ENCODE peak calls at places on chromosome 1, in four cellular contexts. One of them, this sample, is unnamed.

GRCh38 chr1:200379431-200379755 is 30.4 kb downstream of the ZNF281 start:
- DNase-seq in suprapubic skin: no peak
- DNase-seq in SHP77: no peak
- DNase-seq in EL: peak; percentile 97
- DNase-seq in this sample: no peak

GRCh38 chr1:231424950-231425805 is 3.1 kb upstream of the EGLN1 start:
- DNase-seq in suprapubic skin: no peak
- DNase-seq in SHP77: peak; percentile 32
- DNase-seq in EL: no peak
- DNase-seq in this sample: no peak

GRCh38 chr1:237386362-237387143 is 344.6 kb downstream of the RYR2 start:
- DNase-seq in suprapubic skin: no peak
- DNase-seq in SHP77: peak; percentile 7
- DNase-seq in EL: peak; percentile 16
- DNase-seq in this sample: no peak

GRCh38 chr1:101239095-101240040 is 2.5 kb downstream of the S1PR1 start:
- DNase-seq in suprapubic skin: no peak
- DNase-seq in SHP77: no peak
- DNase-seq in EL: no peak
- DNase-seq in this sample: no peak

GRCh38 chr1:182206628-182207239 is 145.2 kb upstream of the ZNF648 start:
- DNase-seq in suprapubic skin: peak; percentile 86
- DNase-seq in SHP77: no peak
- DNase-seq in EL: no peak
- DNase-seq in this sample: no peak

GRCh38 chr1:225460021-225460736 is 32.3 kb upstream of the LBR start:
- DNase-seq in suprapubic skin: peak; percentile 59
- DNase-seq in SHP77: no peak
- DNase-seq in EL: no peak
- DNase-seq in this sample: no peak

GRCh38 chr1:77994117-77994516 is 10.6 kb upstream of the DNAJB4 start:
- DNase-seq in suprapubic skin: no peak
- DNase-seq in SHP77: no peak
- DNase-seq in EL: no peak
- DNase-seq in this sample: no peak

GRCh38 chr1:89005286-89006151 is 13.1 kb upstream of the KYAT3 start:
- DNase-seq in suprapubic skin: no peak
- DNase-seq in SHP77: no peak
- DNase-seq in EL: no peak
- DNase-seq in this sample: no peak

GRCh38 chr1:110113551-110113950 is 1.3 kb downstream of the UBL4B start:
- DNase-seq in suprapubic skin: no peak
- DNase-seq in SHP77: no peak
- DNase-seq in EL: no peak
- DNase-seq in this sample: no peak

GRCh38 chr1:218374401-218374848 is 29.3 kb downstream of the TGFB2 start:
- DNase-seq in suprapubic skin: no peak
- DNase-seq in SHP77: no peak
- DNase-seq in EL: peak; percentile 60
- DNase-seq in this sample: no peak

GRCh38 chr1:5399771-5400170 is 592.5 kb downstream of the NPHP4 start:
- DNase-seq in suprapubic skin: no peak
- DNase-seq in SHP77: no peak
- DNase-seq in EL: no peak
- DNase-seq in this sample: no peak

GRCh38 chr1:64511054-64511453 is 41.1 kb downstream of the CACHD1 start:
- DNase-seq in suprapubic skin: no peak
- DNase-seq in SHP77: no peak
- DNase-seq in EL: no peak
- DNase-seq in this sample: no peak

GRCh38 chr1:244893836-244894235 is 29.5 kb upstream of the HNRNPU start:
- DNase-seq in suprapubic skin: no peak
- DNase-seq in SHP77: no peak
- DNase-seq in EL: no peak
- DNase-seq in this sample: no peak

GRCh38 chr1:40622936-40623629 is 42.4 kb downstream of the RIMS3 start:
- DNase-seq in suprapubic skin: peak; percentile 22
- DNase-seq in SHP77: no peak
- DNase-seq in EL: no peak
- DNase-seq in this sample: no peak

GRCh38 chr1:39987869-39988268 is 32.9 kb downstream of the MFSD2A start:
- DNase-seq in suprapubic skin: no peak
- DNase-seq in SHP77: no peak
- DNase-seq in EL: no peak
- DNase-seq in this sample: no peak

GRCh38 chr1:203451849-203452784 is 23.5 kb upstream of the PRELP start:
- DNase-seq in suprapubic skin: no peak
- DNase-seq in SHP77: no peak
- DNase-seq in EL: no peak
- DNase-seq in this sample: no peak

GRCh38 chr1:3483801-3484444 is 29.5 kb downstream of the ARHGEF16 start:
- DNase-seq in suprapubic skin: no peak
- DNase-seq in SHP77: no peak
- DNase-seq in EL: peak; percentile 29
- DNase-seq in this sample: peak; percentile 73

GRCh38 chr1:220841293-220841692 is 38.0 kb upstream of the HLX start:
- DNase-seq in suprapubic skin: no peak
- DNase-seq in SHP77: no peak
- DNase-seq in EL: peak; percentile 10
- DNase-seq in this sample: no peak

GRCh38 chr1:221392453-221392852 is 349.4 kb downstream of the DUSP10 start:
- DNase-seq in suprapubic skin: peak; percentile 75
- DNase-seq in SHP77: no peak
- DNase-seq in EL: peak; percentile 85
- DNase-seq in this sample: no peak